ENCODE peak calls at places on chromosome 22, in ten cellular contexts. E is esophagus squamous epithelium, Q is neural progenitor cell, N is testis, F is AG04450, W is GM23338, Y is gastrocnemius medialis, H is RWPE1, A is HCT116, M is ovary. C is an unnamed sample.

GRCh38 chr22:50360578-50360977 is 17.5 kb downstream of the PPP6R2 start:
- DNase-seq in E (no peak), Q (no peak), N (peak), F (no peak), W (no peak), Y (peak), H (no peak), A (no peak), M (no peak), C (no peak)

GRCh38 chr22:43226368-43226979 is 39.5 kb upstream of the TTLL12 start:
- DNase-seq in E (no peak), Q (peak), N (peak), F (no peak), W (peak), Y (no peak), H (peak), A (no peak), M (peak), C (peak)

GRCh38 chr22:22752556-22753477 is 108.4 kb downstream of the GGTLC2 start:
- DNase-seq in E (no peak), Q (no peak), N (no peak), F (peak), W (no peak), Y (peak), H (no peak), A (no peak), M (no peak), C (no peak)

GRCh38 chr22:47304191-47304831 is 541.9 kb downstream of the TBC1D22A start:
- DNase-seq in E (no peak), Q (no peak), N (no peak), F (no peak), W (no peak), Y (no peak), H (no peak), A (no peak), M (no peak), C (no peak)

GRCh38 chr22:46996595-46997310 is 234.3 kb downstream of the TBC1D22A start:
- DNase-seq in E (no peak), Q (no peak), N (no peak), F (no peak), W (no peak), Y (no peak), H (no peak), A (no peak), M (no peak), C (no peak)

GRCh38 chr22:46651316-46651715 is 31.1 kb downstream of the GRAMD4 start:
- DNase-seq in E (no peak), Q (no peak), N (no peak), F (no peak), W (no peak), Y (no peak), H (no peak), A (no peak), M (no peak), C (no peak)

GRCh38 chr22:11627798-11628650 is 3900.0 kb upstream of the OR11H1 start:
- DNase-seq in E (no peak), Q (no peak), N (no peak), F (no peak), W (no peak), Y (no peak), H (no peak), A (no peak), M (no peak), C (no peak)

GRCh38 chr22:50673231-50674126 is 856 bp downstream of the SHANK3 start:
- DNase-seq in E (no peak), Q (peak), N (no peak), F (no peak), W (peak), Y (no peak), H (no peak), A (no peak), M (no peak), C (no peak)

GRCh38 chr22:22371031-22371541 is 126.5 kb downstream of the VPREB1 start:
- DNase-seq in E (no peak), Q (no peak), N (peak), F (no peak), W (peak), Y (no peak), H (no peak), A (no peak), M (peak), C (no peak)

GRCh38 chr22:20836987-20837823 is 21.4 kb downstream of the PI4KA start:
- DNase-seq in E (no peak), Q (no peak), N (no peak), F (no peak), W (no peak), Y (no peak), H (no peak), A (no peak), M (no peak), C (no peak)

GRCh38 chr22:37472418-37473006 is 13.7 kb downstream of the MFNG start:
- DNase-seq in E (no peak), Q (peak), N (no peak), F (no peak), W (peak), Y (no peak), H (peak), A (no peak), M (no peak), C (no peak)

GRCh38 chr22:41780714-41781507 is 19.6 kb upstream of the CCDC134 start:
- DNase-seq in E (peak), Q (no peak), N (peak), F (no peak), W (peak), Y (peak), H (no peak), A (no peak), M (no peak), C (peak)

GRCh38 chr22:22770280-22770871 is 117.2 kb upstream of the IGLL5 start:
- DNase-seq in E (no peak), Q (peak), N (peak), F (no peak), W (peak), Y (no peak), H (peak), A (no peak), M (peak), C (peak)

GRCh38 chr22:22698263-22698750 is 53.9 kb downstream of the GGTLC2 start:
- DNase-seq in E (no peak), Q (no peak), N (no peak), F (no peak), W (no peak), Y (no peak), H (no peak), A (no peak), M (no peak), C (no peak)

GRCh38 chr22:35995345-35995744 is 33.3 kb downstream of the RBFOX2 start:
- DNase-seq in E (no peak), Q (no peak), N (no peak), F (no peak), W (no peak), Y (no peak), H (no peak), A (no peak), M (no peak), C (peak)

GRCh38 chr22:44668886-44669724 is 32.9 kb upstream of the PRR5 start:
- DNase-seq in E (no peak), Q (no peak), N (no peak), F (no peak), W (no peak), Y (no peak), H (no peak), A (no peak), M (peak), C (no peak)

GRCh38 chr22:37623075-37624016 is 14.7 kb downstream of the GGA1 start:
- DNase-seq in E (no peak), Q (peak), N (peak), F (no peak), W (peak), Y (no peak), H (peak), A (no peak), M (peak), C (no peak)

GRCh38 chr22:17319541-17319940 is 49.7 kb upstream of the CECR2 start:
- DNase-seq in E (no peak), Q (peak), N (no peak), F (no peak), W (no peak), Y (no peak), H (no peak), A (no peak), M (no peak), C (no peak)

GRCh38 chr22:43972931-43973330 is 17.7 kb downstream of the SAMM50 start:
- DNase-seq in E (no peak), Q (no peak), N (no peak), F (no peak), W (no peak), Y (no peak), H (no peak), A (no peak), M (no peak), C (no peak)

GRCh38 chr22:37021710-37022482 is 2.4 kb downstream of the MPST start:
- DNase-seq in E (no peak), Q (peak), N (peak), F (no peak), W (peak), Y (no peak), H (no peak), A (peak), M (peak), C (no peak)

GRCh38 chr22:18927573-18927972 is 8.5 kb downstream of the PRODH start:
- DNase-seq in E (no peak), Q (no peak), N (no peak), F (no peak), W (no peak), Y (no peak), H (no peak), A (no peak), M (no peak), C (no peak)

GRCh38 chr22:18933914-18934313 is 2.2 kb downstream of the PRODH start:
- DNase-seq in E (no peak), Q (no peak), N (no peak), F (no peak), W (no peak), Y (no peak), H (no peak), A (no peak), M (no peak), C (no peak)

GRCh38 chr22:18935889-18936529 is at the start of gene PRODH:
- DNase-seq in E (no peak), Q (no peak), N (no peak), F (no peak), W (no peak), Y (no peak), H (no peak), A (no peak), M (no peak), C (no peak)

GRCh38 chr22:18929459-18929858 is 6.6 kb downstream of the PRODH start:
- DNase-seq in E (no peak), Q (no peak), N (peak), F (no peak), W (no peak), Y (peak), H (no peak), A (no peak), M (no peak), C (peak)

DNA sequence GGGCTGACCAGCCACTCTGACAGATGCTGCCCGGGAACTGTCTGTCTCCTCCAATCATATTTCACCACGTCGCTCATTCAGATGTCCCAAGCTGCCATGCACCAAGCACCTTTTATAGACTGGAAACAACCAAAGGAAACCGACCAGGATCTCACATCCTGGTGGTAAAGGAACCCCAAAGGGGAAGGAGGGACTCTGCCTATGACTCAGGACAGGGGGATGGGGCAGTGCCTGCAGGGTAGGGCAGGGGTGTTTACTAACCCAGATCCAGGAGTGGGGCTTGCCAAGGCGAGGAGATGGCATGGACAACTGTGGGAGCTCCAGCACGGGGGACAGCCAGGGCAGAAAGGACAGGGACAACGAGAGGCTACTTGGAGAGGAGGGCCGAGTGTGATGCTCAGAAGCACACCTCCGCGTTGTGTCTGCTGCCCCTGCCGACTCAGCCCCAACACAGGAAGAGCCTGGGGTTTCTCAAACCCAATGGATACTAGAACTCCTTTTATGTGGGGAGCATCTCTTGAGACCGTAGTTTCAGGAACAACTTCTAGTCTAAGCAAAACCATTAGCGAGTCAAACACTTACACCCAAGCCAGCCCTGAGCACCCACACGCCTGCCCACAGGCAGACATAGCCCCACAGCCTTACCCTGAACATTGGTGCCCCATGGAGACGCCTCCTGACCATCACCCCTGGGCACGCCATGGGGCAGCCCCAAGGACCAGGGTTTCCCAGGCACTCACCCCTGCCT is 4.0 kb downstream of the PRODH start:
- DNase-seq in E (no peak), Q (no peak), N (no peak), F (no peak), W (no peak), Y (no peak), H (no peak), A (no peak), M (no peak), C (no peak)
- H3K27ac ChIP-seq in E (no peak), Q (no peak), N (no peak), F (no peak), W (no peak), Y (no peak), H (no peak), A (no peak), M (no peak), C (no peak)

GRCh38 chr22:31490496-31490925 is 869 bp upstream of the EIF4ENIF1 start:
- DNase-seq in E (peak), Q (peak), N (peak), F (peak), W (peak), Y (peak), H (peak), A (peak), M (no peak), C (peak)
- TF ChIP-seq CTCF in E (no peak), Q (no peak), N (no peak), F (peak), W (no peak), Y (no peak), H (no peak), A (no peak), M (no peak), C (peak)

DNA sequence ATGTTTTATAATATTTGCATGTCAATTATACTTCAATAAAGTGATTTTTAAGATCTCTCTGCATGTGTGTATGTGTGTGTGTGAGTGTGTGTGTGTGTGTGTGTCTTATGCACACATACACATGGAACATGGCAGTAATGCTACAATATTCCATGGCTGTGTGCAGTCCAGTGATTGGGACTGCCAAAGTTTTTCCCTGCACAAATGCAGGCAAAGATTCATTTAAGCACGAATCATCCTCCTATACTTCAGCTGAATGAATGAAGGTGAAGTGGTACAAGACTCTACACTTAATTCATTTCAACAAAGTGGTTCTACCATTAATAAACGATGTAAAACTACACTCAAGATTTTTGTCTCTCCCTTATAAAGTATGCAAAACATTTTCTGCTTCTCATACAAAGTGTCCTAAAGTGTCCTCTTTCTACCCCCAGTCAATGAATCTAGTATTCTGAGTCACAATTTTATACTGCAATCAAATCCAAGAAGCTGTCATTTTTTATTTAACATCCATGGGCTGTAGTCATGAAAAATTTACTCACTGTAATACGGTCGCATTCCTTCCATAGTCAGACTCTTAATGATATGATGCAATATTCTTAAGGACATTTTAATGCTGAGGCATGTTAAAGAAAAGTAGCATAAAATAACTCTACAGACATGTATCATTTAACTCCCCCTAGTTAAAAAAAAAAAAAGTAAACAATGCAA is 132.4 kb downstream of the TTC28 start:
- DNase-seq in E (no peak), Q (no peak), N (no peak), F (no peak), W (no peak), Y (no peak), H (no peak), A (no peak), M (no peak), C (no peak)
- H3K27ac ChIP-seq in E (no peak), Q (no peak), N (no peak), F (no peak), W (no peak), Y (no peak), H (no peak), A (no peak), M (no peak), C (no peak)

DNA sequence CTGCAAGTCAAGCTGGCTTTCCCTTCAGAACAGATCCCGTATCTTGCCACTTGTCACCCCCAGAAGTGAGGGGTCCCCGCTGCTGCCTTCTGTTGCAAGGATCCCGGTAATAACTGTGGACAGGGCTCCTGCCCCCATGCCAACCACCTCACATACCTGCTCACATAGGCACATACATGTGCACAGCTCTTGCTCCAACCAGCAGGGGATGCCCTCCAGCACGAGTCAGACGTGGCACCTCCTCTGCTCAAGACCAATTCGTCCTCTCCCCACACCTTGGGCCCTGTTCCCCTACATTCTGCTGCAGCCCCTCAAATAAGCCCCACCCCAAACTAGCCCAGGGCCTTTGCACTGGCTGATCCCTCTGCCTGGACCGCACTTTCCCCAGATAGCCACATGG is 163.3 kb downstream of the CRYBB2 start:
- DNase-seq in E (no peak), Q (no peak), N (no peak), F (no peak), W (no peak), Y (no peak), H (no peak), A (no peak), M (no peak), C (no peak)
- TF ChIP-seq CTCF in E (no peak), Q (no peak), N (no peak), F (peak), W (peak), Y (no peak), H (no peak), A (no peak), M (no peak), C (peak)

C was measured in brain microvascular endothelial cell.